ENCODE peak calls at places on chromosomes 11 and 22, in six cellular contexts. W is breast epithelium, S is cardiac muscle cell, D is spleen, J is IMR-90, O is fibroblast of lung. Q is an unnamed sample.

GRCh38 chr11:35139883-35140282 is 912 bp downstream of the CD44 start:
- DNase-seq in W (no peak), S (no peak), D (no peak), J (no peak), O (peak; percentile 34), Q (no peak)

GRCh38 chr11:35980646-35981402 is 37.0 kb downstream of the LDLRAD3 start:
- DNase-seq in W (no peak), S (no peak), D (no peak), J (peak; percentile 55), O (peak; percentile 91), Q (no peak)

GRCh38 chr22:40401981-40402406 is 31.6 kb downstream of the SGSM3 start:
- DNase-seq in W (no peak), S (no peak), D (no peak), J (no peak), O (no peak), Q (no peak)

GRCh38 chr11:117833401-117833891 is 8.9 kb upstream of the FXYD2 start:
- DNase-seq in W (peak; percentile 88), S (no peak), D (peak; percentile 69), J (no peak), O (no peak), Q (peak; percentile 89)

GRCh38 chr22:35479359-35479758 is 61.3 kb upstream of the RASD2 start:
- DNase-seq in W (no peak), S (no peak), D (no peak), J (no peak), O (no peak), Q (no peak)

GRCh38 chr22:50417544-50417943 is 57.3 kb downstream of the SBF1 start:
- DNase-seq in W (no peak), S (no peak), D (no peak), J (peak; percentile 15), O (no peak), Q (no peak)

GRCh38 chr11:110184974-110185597 is 91.9 kb downstream of the ZC3H12C start:
- DNase-seq in W (no peak), S (no peak), D (no peak), J (peak; percentile 83), O (peak; percentile 97), Q (peak; percentile 25)

GRCh38 chr11:8369592-8370205 is 106.0 kb upstream of the LMO1 start:
- DNase-seq in W (no peak), S (no peak), D (peak; percentile 51), J (no peak), O (no peak), Q (no peak)

GRCh38 chr11:94938399-94939055 is 34.8 kb downstream of the CWC15 start:
- DNase-seq in W (peak; percentile 32), S (no peak), D (no peak), J (peak; percentile 92), O (peak; percentile 95), Q (peak; percentile 67)

GRCh38 chr22:29842740-29843139 is 4.7 kb upstream of the ASCC2 start:
- DNase-seq in W (no peak), S (no peak), D (no peak), J (peak; percentile 91), O (peak; percentile 92), Q (no peak)

GRCh38 chr11:13462311-13462927 is 603 bp downstream of the BTBD10 start:
- DNase-seq in W (peak; percentile 54), S (peak; percentile 63), D (no peak), J (peak; percentile 41), O (peak; percentile 20), Q (peak; percentile 16)

DNA sequence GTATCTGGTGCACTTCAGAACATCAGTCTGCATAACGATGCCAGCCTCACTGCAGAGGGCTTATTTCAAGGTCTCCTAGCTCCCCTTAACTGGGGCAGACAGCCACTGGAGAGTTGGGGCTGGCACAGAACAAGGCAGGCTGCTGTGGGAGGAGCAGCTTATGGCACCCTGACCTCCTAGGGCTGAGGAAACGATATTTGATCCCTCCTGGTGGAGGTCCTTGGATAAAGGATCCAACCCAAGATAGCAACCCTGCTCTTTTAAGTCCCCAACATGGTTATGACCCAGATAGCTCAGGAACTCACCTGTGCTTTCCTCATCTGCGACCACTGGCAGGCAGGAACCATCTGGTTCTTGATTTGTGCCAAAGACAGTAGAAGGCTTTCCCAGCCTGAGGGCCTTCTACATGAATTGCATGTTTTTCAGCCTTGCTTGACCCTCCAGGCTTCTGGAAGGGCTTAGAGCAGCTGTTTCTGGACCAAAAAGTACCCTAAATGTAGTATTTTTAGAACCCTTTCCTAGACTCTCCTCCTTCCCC is 2.8 kb downstream of the TMEM109 start:
- DNase-seq in W (no peak), S (no peak), D (no peak), J (no peak), O (no peak), Q (no peak)
- H3K4me1 ChIP-seq in W (peaks cover 4% of the 10 kb centered on the region), S (peaks cover 5% of the 10 kb centered on the region), D (peaks cover 79% of the 10 kb centered on the region), J (peaks cover 7% of the 10 kb centered on the region), O (peaks cover 12% of the 10 kb centered on the region), Q (peaks cover 60% of the 10 kb centered on the region)

DNA sequence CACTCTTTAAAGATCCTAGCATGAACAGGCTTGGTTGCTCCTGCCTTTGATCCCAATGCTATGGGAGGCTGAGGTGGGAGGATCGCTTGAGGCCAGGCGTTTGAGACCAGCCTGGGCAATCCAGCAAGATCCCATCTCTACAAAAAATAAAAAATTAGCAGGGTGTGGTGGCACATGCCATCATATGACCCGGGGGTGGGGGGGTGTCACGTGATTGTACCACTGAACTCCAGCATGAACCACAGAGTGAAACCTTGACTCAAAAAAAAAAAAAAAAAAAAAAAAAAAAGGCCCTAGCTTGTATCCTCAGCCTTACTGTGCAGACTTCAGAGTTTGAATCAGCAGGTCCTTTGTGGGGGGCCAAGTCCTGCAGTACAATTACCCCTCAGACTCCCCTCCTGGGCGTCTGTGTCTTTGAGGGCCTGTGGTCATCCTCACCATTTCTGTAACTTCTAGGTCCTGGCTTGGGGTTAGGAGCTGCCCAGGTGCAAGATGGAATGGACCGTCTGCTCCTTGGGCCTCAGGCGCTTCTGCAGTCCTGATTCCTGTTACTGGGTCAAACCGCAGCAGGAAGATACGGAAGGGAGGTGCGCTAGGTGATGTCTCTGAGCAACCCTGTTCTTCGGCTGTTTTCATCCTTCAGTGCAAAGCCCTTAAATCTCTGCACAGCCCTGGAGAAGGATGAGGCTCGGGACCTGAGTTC is 208.1 kb downstream of the CTTN start:
- DNase-seq in W (no peak), S (no peak), D (no peak), J (no peak), O (no peak), Q (no peak)
- H3K9me3 ChIP-seq in W (no peaks in the 10 kb centered on the region), S (no peaks in the 10 kb centered on the region), D (no peaks in the 10 kb centered on the region), J (no peaks in the 10 kb centered on the region), O (no peaks in the 10 kb centered on the region), Q (no peaks in the 10 kb centered on the region)

GRCh38 chr11:134394311-134394710 is 17.7 kb downstream of the B3GAT1 start:
- DNase-seq in W (no peak), S (no peak), D (no peak), J (no peak), O (no peak), Q (no peak)
- H3K4me1 ChIP-seq in W (no peaks in the 10 kb centered on the region), S (no peaks in the 10 kb centered on the region), D (no peaks in the 10 kb centered on the region), J (no peaks in the 10 kb centered on the region), O (no peaks in the 10 kb centered on the region), Q (no peaks in the 10 kb centered on the region)

DNA sequence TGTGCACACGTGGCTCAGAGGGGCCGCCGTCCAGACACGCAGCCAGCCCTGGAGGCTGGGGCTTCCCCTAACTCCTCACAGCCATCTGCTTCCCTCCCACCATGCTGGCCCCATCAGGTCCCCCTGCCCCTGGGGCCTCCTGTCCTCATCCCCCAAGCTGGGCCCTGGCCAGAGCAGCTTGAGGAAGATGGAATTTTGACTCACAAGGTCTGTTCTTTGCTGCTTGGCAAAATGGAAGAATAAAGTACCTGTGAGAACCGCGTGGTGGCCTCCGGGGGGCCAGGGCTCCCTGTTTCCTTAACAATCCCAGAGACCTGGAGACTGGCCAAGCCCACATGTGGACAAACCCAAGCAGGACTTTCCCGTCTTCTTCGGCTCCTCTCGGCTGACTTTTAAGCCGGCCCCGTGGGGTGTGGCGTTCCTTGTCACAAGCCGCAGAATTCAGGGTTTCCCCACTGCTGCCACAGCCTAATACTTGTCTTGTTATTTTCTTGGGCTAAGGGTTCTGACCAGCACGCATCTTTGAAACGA is 872.8 kb downstream of the BRD1 start:
- DNase-seq in W (peak; percentile 21), S (no peak), D (peak; percentile 60), J (no peak), O (no peak), Q (no peak)
- H3K9me3 ChIP-seq in W (peaks cover 6% of the 10 kb centered on the region), S (no peaks in the 10 kb centered on the region), D (no peaks in the 10 kb centered on the region), J (peaks cover 66% of the 10 kb centered on the region), O (no peaks in the 10 kb centered on the region), Q (no peaks in the 10 kb centered on the region)

Q was measured in gastrocnemius medialis.